ENCODE peak calls at places on chromosomes 16 and 17, in six cellular contexts. M is H1, I is neuronal stem cell, K is H9, X is trophoblast cell, R is IMR-90. G is an unnamed sample.

GRCh38 chr17:69555056-69555455 is 140.6 kb downstream of the MAP2K6 start:
- DNase-seq in M (no peak), I (no peak), K (no peak), X (no peak), R (no peak), G (no peak)

GRCh38 chr17:4020096-4020495 is 55.9 kb upstream of the ATP2A3 start:
- DNase-seq in M (no peak), I (no peak), K (no peak), X (no peak), R (no peak), G (no peak)

GRCh38 chr16:69932228-69932627 is 18.9 kb upstream of the CLEC18A start:
- DNase-seq in M (no peak), I (no peak), K (no peak), X (no peak), R (no peak), G (no peak)

GRCh38 chr17:67532326-67532871 is 155.3 kb downstream of the PITPNC1 start:
- DNase-seq in M (no peak), I (no peak), K (peak), X (no peak), R (no peak), G (no peak)

GRCh38 chr16:58013201-58013956 is 12.2 kb downstream of the USB1 start:
- DNase-seq in M (no peak), I (no peak), K (no peak), X (peak), R (no peak), G (no peak)

GRCh38 chr17:27384261-27384701 is 72.0 kb upstream of the KSR1 start:
- DNase-seq in M (no peak), I (no peak), K (no peak), X (peak), R (peak), G (peak)

GRCh38 chr16:69187387-69187890 is 475 bp downstream of the SNTB2 start:
- DNase-seq in M (peak), I (peak), K (peak), X (peak), R (no peak), G (no peak)

GRCh38 chr17:72123964-72124791 is 3.4 kb downstream of the SOX9 start:
- DNase-seq in M (peak), I (no peak), K (peak), X (no peak), R (no peak), G (no peak)

GRCh38 chr16:230949-231348 is 1.7 kb upstream of the LUC7L start:
- DNase-seq in M (no peak), I (no peak), K (no peak), X (no peak), R (no peak), G (no peak)

GRCh38 chr17:29358421-29358820 is 31.7 kb upstream of the TAOK1 start:
- DNase-seq in M (no peak), I (no peak), K (no peak), X (no peak), R (no peak), G (peak)

GRCh38 chr17:43791589-43791988 is 11.4 kb downstream of the CFAP97D1 start:
- DNase-seq in M (no peak), I (no peak), K (peak), X (no peak), R (peak), G (peak)

GRCh38 chr17:33492082-33492481 is 199.0 kb upstream of the ASIC2 start:
- DNase-seq in M (no peak), I (no peak), K (no peak), X (no peak), R (no peak), G (no peak)

GRCh38 chr17:75030161-75030560 is 16.6 kb downstream of the ATP5PD start:
- DNase-seq in M (no peak), I (no peak), K (no peak), X (no peak), R (no peak), G (no peak)

GRCh38 chr16:77211880-77212735 is 12.9 kb downstream of the SYCE1L start:
- DNase-seq in M (peak), I (peak), K (peak), X (peak), R (no peak), G (peak)

GRCh38 chr17:35856603-35857002 is 12.1 kb downstream of the HEATR9 start:
- DNase-seq in M (no peak), I (no peak), K (no peak), X (no peak), R (peak), G (no peak)
- H4K91ac ChIP-seq in M (no peak), I (no peak), K (no peak), X (no peak), R (no peak), G (no peak)

GRCh38 chr17:21551081-21551881 is 141.0 kb upstream of the KCNJ18 start:
- DNase-seq in M (peak), I (peak), K (no peak), X (peak), R (peak), G (peak)
- H3K23ac ChIP-seq in M (no peak), I (peak), K (no peak), X (no peak), R (no peak), G (no peak)

GRCh38 chr17:51650772-51651171 is 390.4 kb downstream of the UTP18 start:
- DNase-seq in M (no peak), I (no peak), K (no peak), X (no peak), R (no peak), G (no peak)

GRCh38 chr17:51651513-51652298 is 391.4 kb downstream of the UTP18 start:
- DNase-seq in M (no peak), I (no peak), K (no peak), X (no peak), R (no peak), G (no peak)

GRCh38 chr17:51647873-51648272 is 387.5 kb downstream of the UTP18 start:
- DNase-seq in M (no peak), I (no peak), K (no peak), X (peak), R (no peak), G (no peak)

GRCh38 chr17:51652529-51652928 is 392.2 kb downstream of the UTP18 start:
- DNase-seq in M (no peak), I (no peak), K (no peak), X (no peak), R (no peak), G (no peak)

DNA sequence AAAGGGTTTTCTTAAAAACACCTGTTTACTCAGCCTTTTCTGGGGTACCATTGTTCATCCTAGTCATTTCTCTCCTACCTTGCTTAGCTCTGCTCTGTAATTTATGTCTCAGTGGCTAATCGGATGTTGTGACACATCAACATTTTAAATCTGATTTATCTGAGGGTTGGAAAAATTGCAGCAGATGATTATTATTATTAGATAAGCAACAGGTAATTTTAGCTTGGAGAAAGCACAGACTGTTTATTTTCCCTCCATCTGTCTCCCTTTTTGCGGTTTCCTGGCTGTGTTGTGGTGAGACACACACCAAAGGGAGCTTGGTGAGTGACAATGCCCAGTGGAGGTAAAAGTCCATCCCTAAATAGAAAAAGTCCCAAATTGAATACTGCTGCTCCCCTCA is 389.9 kb downstream of the UTP18 start:
- DNase-seq in M (no peak), I (no peak), K (no peak), X (no peak), R (no peak), G (no peak)
- H4K91ac ChIP-seq in M (no peak), I (no peak), K (no peak), X (no peak), R (no peak), G (no peak)

GRCh38 chr17:78268960-78269892 is 37.8 kb downstream of the TMEM235 start:
- DNase-seq in M (peak), I (no peak), K (peak), X (peak), R (peak), G (peak)

GRCh38 chr17:78271419-78272160 is 40.2 kb downstream of the TMEM235 start:
- DNase-seq in M (no peak), I (no peak), K (no peak), X (peak), R (no peak), G (no peak)

GRCh38 chr17:78272181-78272913 is 40.9 kb downstream of the TMEM235 start:
- DNase-seq in M (no peak), I (no peak), K (peak), X (peak), R (peak), G (peak)

GRCh38 chr17:78268191-78268874 is 36.9 kb downstream of the TMEM235 start:
- DNase-seq in M (peak), I (no peak), K (peak), X (no peak), R (no peak), G (no peak)

GRCh38 chr17:78269893-78270490 is 38.6 kb downstream of the TMEM235 start:
- DNase-seq in M (peak), I (no peak), K (peak), X (no peak), R (no peak), G (peak)
- H3K23ac ChIP-seq in M (no peak), I (peak), K (no peak), X (no peak), R (no peak), G (no peak)

DNA sequence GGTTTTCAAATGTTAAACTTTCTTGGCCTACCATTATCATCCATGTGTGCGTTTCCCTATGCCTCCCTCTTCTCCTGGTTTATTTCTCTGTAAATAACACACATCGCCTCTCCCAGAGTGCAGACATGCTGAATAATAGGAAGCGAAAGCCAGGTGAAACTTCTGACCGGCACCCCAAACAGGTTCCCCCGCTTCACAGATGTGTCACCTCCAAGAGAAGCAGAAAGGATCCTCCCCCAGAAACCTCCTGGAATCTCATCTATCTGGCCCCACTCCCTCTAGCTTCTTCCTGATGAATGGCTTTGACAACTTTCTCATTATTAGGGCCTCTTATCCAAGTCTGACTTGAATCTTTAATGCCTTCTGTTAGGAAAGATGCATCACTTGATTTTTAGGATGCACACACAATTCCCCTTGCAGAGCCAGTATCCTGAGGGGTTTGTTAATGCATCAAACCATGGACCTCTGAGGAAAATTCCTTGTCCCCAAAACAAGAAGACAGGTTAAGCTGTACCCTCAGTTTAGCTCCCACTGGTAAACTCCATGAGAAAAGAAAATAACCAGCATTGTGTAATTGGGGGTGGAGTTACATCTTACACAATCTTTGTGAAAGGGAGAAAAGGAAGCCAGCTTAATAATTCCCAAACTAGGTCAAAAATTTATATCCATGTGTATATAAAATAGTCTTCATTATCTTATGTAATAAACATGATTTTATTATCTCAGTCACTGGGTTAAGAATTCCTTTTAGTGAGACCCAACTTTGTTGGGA is 20.1 kb upstream of the HYDIN start:
- DNase-seq in M (no peak), I (no peak), K (no peak), X (no peak), R (no peak), G (no peak)
- H4K91ac ChIP-seq in M (no peak), I (no peak), K (no peak), X (no peak), R (no peak), G (no peak)

GRCh38 chr17:7263801-7264078 is 1.5 kb upstream of the CLDN7 start:
- DNase-seq in M (no peak), I (no peak), K (no peak), X (no peak), R (no peak), G (no peak)
- H3K23ac ChIP-seq in M (no peak), I (no peak), K (no peak), X (no peak), R (no peak), G (no peak)

GRCh38 chr16:17389392-17389791 is 81.4 kb downstream of the XYLT1 start:
- DNase-seq in M (no peak), I (no peak), K (no peak), X (peak), R (peak), G (no peak)
- H4K91ac ChIP-seq in M (no peak), I (no peak), K (no peak), X (no peak), R (no peak), G (no peak)

DNA sequence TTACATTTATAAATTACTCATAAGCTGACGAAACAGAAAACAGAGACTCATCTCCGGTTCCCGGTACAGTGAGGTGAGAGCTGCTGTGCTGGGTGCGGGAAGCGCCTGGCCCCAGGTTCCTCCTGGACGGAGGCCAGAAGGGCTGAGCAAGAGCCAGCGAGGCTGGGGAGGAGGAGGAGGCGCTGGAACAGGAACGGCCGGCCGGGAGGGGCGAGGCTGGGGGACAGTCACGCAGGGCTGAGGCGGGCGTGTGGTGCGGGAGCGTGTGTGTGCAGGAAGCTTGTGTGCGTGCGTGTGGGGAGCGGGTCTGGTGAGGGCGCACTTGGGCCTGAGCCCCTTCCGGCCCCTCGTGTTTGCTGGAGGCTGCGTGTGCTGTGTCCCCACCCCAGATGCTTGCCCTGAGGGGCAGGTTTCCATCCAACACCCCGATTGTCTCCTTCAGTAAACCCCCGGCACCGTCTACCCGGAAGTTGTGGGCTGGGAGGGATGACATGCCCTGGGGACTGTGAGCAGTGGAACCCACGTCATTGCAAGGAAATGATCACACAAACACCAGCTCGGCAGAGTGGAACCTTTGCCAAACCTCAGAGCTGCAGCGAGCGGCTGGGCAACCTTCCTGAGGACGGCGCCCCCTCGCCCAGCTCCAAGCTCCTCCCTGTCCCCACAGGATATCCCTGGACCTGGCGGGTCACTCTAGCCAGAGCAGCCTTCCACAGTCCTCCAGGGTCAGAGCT is 19.4 kb downstream of the CD7 start:
- DNase-seq in M (no peak), I (no peak), K (no peak), X (peak), R (peak), G (peak)
- H3K23ac ChIP-seq in M (no peak), I (peak), K (no peak), X (no peak), R (peak), G (no peak)

GRCh38 chr16:13332713-13333255 is 431.4 kb downstream of the SHISA9 start:
- DNase-seq in M (no peak), I (no peak), K (peak), X (no peak), R (no peak), G (no peak)

GRCh38 chr16:13337482-13337881 is 436.1 kb downstream of the SHISA9 start:
- DNase-seq in M (no peak), I (no peak), K (no peak), X (no peak), R (no peak), G (no peak)

GRCh38 chr16:13335894-13336293 is 434.5 kb downstream of the SHISA9 start:
- DNase-seq in M (no peak), I (no peak), K (no peak), X (no peak), R (no peak), G (no peak)

GRCh38 chr16:13333336-13333735 is 431.9 kb downstream of the SHISA9 start:
- DNase-seq in M (no peak), I (no peak), K (no peak), X (no peak), R (no peak), G (no peak)

DNA sequence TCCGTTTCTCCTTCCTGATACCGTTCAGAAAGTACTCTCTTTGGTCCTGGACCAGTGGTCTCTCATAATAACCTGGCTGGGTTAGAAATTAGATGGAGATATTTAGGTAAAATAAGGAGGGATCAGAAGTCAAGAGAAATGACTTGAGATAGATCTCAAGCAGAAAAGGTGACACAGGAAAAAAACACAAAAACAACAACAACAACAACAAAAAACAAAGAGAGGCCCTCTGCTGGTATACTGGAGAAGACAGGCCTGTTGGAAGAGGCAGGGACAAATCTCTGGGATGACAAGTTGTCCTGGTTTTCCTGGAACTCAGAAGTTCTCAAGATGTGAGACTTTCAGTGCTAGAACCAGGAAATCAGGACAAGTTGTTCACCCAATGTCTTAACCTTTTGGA is 430.5 kb downstream of the SHISA9 start:
- DNase-seq in M (no peak), I (no peak), K (no peak), X (no peak), R (no peak), G (no peak)
- H4K91ac ChIP-seq in M (no peak), I (no peak), K (no peak), X (no peak), R (no peak), G (no peak)